ENCODE peak calls at places on chromosomes 13 and 19, in seven cellular contexts. V is ovary, Y is nephron progenitor cell, H is astrocyte of the spinal cord, X is endothelial cell, F is neural crest cell, I is progenitor cell of endocrine pancreas. K is an unnamed sample.

GRCh38 chr19:1487576-1488281 is 2.4 kb downstream of the PCSK4 start:
- DNase-seq in V (no peak), Y (no peak), H (no peak), X (no peak), F (no peak), I (no peak), K (no peak)

GRCh38 chr13:74070065-74070464 is 64.1 kb downstream of the KLF12 start:
- DNase-seq in V (no peak), Y (no peak), H (no peak), X (no peak), F (no peak), I (no peak), K (no peak)

GRCh38 chr13:39587939-39588338 is 15.1 kb downstream of the LHFPL6 start:
- DNase-seq in V (no peak), Y (no peak), H (no peak), X (no peak), F (no peak), I (no peak), K (no peak)

GRCh38 chr19:29741776-29742175 is 26.7 kb upstream of the C19orf12 start:
- DNase-seq in V (no peak), Y (no peak), H (no peak), X (no peak), F (no peak), I (no peak), K (no peak)

GRCh38 chr19:517721-518136 is 10.4 kb downstream of the TPGS1 start:
- DNase-seq in V (no peak), Y (no peak), H (no peak), X (no peak), F (no peak), I (no peak), K (no peak)

GRCh38 chr13:42981853-42982252 is 10.2 kb downstream of the EPSTI1 start:
- DNase-seq in V (no peak), Y (no peak), H (no peak), X (no peak), F (no peak), I (no peak), K (no peak)

GRCh38 chr19:10224337-10224736 is 6.8 kb downstream of the S1PR2 start:
- DNase-seq in V (peak), Y (no peak), H (no peak), X (no peak), F (no peak), I (no peak), K (no peak)

GRCh38 chr13:50410921-50411712 is 395.9 kb downstream of the KCNRG start:
- DNase-seq in V (no peak), Y (no peak), H (peak), X (no peak), F (no peak), I (no peak), K (no peak)

GRCh38 chr13:24127116-24127631 is 33.3 kb upstream of the SPATA13 start:
- DNase-seq in V (no peak), Y (no peak), H (peak), X (no peak), F (no peak), I (no peak), K (no peak)

GRCh38 chr13:22014469-22014868 is 343.6 kb downstream of the FGF9 start:
- DNase-seq in V (no peak), Y (no peak), H (no peak), X (no peak), F (no peak), I (no peak), K (no peak)

GRCh38 chr13:27482996-27483395 is 32.6 kb upstream of the MTIF3 start:
- DNase-seq in V (no peak), Y (no peak), H (no peak), X (no peak), F (no peak), I (no peak), K (no peak)

GRCh38 chr19:8387688-8388611 is 2.2 kb upstream of the RAB11B start:
- DNase-seq in V (no peak), Y (no peak), H (no peak), X (no peak), F (no peak), I (no peak), K (no peak)

GRCh38 chr13:114063545-114064515 is 68.6 kb downstream of the RASA3 start:
- DNase-seq in V (peak), Y (no peak), H (peak), X (no peak), F (no peak), I (no peak), K (peak)

GRCh38 chr19:49335071-49335783 is at the start of gene CD37:
- DNase-seq in V (no peak), Y (no peak), H (no peak), X (no peak), F (no peak), I (no peak), K (no peak)

GRCh38 chr13:26518433-26519084 is 38.9 kb upstream of the WASF3 start:
- DNase-seq in V (no peak), Y (no peak), H (no peak), X (no peak), F (no peak), I (no peak), K (no peak)

GRCh38 chr19:42816901-42817300 is 51.4 kb upstream of the PSG8 start:
- DNase-seq in V (no peak), Y (no peak), H (no peak), X (no peak), F (no peak), I (no peak), K (no peak)

GRCh38 chr19:19656451-19657396 is 6.8 kb downstream of the ATP13A1 start:
- DNase-seq in V (no peak), Y (no peak), H (no peak), X (no peak), F (no peak), I (no peak), K (no peak)

GRCh38 chr13:29509999-29510586 is 85.4 kb downstream of the SLC7A1 start:
- DNase-seq in V (no peak), Y (no peak), H (peak), X (no peak), F (no peak), I (no peak), K (no peak)

GRCh38 chr13:81929988-81930387 is 1589.1 kb upstream of the SPRY2 start:
- DNase-seq in V (no peak), Y (no peak), H (peak), X (no peak), F (no peak), I (no peak), K (no peak)

GRCh38 chr13:100269837-100270236 is 180.9 kb downstream of the PCCA start:
- DNase-seq in V (peak), Y (no peak), H (peak), X (peak), F (no peak), I (no peak), K (peak)

GRCh38 chr13:97911311-97912138 is 42.0 kb upstream of the IPO5 start:
- DNase-seq in V (no peak), Y (no peak), H (peak), X (peak), F (no peak), I (no peak), K (no peak)

GRCh38 chr19:15262011-15262410 is 29.8 kb upstream of the EPHX3 start:
- DNase-seq in V (no peak), Y (no peak), H (no peak), X (no peak), F (no peak), I (no peak), K (no peak)

GRCh38 chr13:70520275-70520674 is 412.0 kb upstream of the KLHL1 start:
- DNase-seq in V (no peak), Y (no peak), H (no peak), X (no peak), F (no peak), I (no peak), K (no peak)

GRCh38 chr19:49595819-49596404 is 4.9 kb downstream of the PRR12 start:
- DNase-seq in V (no peak), Y (no peak), H (no peak), X (no peak), F (no peak), I (no peak), K (no peak)

GRCh38 chr19:43700368-43701015 is 15.4 kb upstream of the IRGC start:
- DNase-seq in V (peak), Y (no peak), H (peak), X (no peak), F (no peak), I (no peak), K (peak)

GRCh38 chr19:873084-874019 is 13.9 kb downstream of the CFD start:
- DNase-seq in V (no peak), Y (no peak), H (no peak), X (no peak), F (no peak), I (no peak), K (peak)

GRCh38 chr13:73580868-73581267 is 522.1 kb downstream of the KLF5 start:
- DNase-seq in V (no peak), Y (no peak), H (no peak), X (no peak), F (no peak), I (no peak), K (no peak)

GRCh38 chr13:52703482-52703881 is 36.1 kb downstream of the CNMD start:
- DNase-seq in V (no peak), Y (peak), H (no peak), X (no peak), F (no peak), I (no peak), K (no peak)

GRCh38 chr19:50329146-50329925 is at the start of gene KCNC3:
- DNase-seq in V (peak), Y (peak), H (peak), X (no peak), F (peak), I (peak), K (peak)

GRCh38 chr13:62337109-62337880 is 921.6 kb upstream of the PCDH20 start:
- DNase-seq in V (no peak), Y (peak), H (no peak), X (no peak), F (no peak), I (no peak), K (no peak)

GRCh38 chr19:38781058-38781457 is 7.7 kb upstream of the LGALS7 start:
- DNase-seq in V (no peak), Y (no peak), H (no peak), X (no peak), F (no peak), I (no peak), K (no peak)

GRCh38 chr13:77511552-77511951 is 24.0 kb upstream of the SCEL start:
- DNase-seq in V (no peak), Y (no peak), H (no peak), X (no peak), F (no peak), I (no peak), K (no peak)

GRCh38 chr19:54480048-54480447 is 7.0 kb upstream of the CDC42EP5 start:
- DNase-seq in V (no peak), Y (no peak), H (no peak), X (no peak), F (no peak), I (no peak), K (no peak)

GRCh38 chr19:54473983-54474382 is 887 bp upstream of the CDC42EP5 start:
- DNase-seq in V (no peak), Y (no peak), H (no peak), X (no peak), F (no peak), I (no peak), K (no peak)

GRCh38 chr19:54475706-54476105 is 2.6 kb upstream of the CDC42EP5 start:
- DNase-seq in V (no peak), Y (no peak), H (no peak), X (no peak), F (no peak), I (no peak), K (no peak)

GRCh38 chr19:54478677-54479266 is 5.7 kb upstream of the CDC42EP5 start:
- DNase-seq in V (no peak), Y (peak), H (peak), X (peak), F (peak), I (no peak), K (no peak)

DNA sequence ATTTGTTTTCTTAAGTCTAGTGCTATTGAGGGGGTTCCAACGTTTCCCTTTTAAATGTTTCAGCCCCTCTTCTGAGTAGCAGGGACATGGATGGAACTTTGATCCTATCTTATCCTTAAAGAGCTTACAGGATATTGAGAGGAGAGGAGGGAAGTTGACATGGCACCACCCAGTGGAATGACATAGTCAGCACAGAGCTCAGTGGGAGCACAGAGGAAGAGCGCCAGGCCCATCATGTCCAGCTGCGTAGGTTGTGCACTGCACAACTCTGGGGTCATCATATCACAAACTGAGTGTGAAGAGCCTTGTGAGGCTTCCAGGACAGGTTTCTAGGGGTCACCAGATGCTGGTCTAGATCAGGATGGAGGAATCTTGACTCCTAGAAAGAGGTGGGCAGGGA is 4.6 kb upstream of the CDC42EP5 start:
- DNase-seq in V (no peak), Y (no peak), H (no peak), X (no peak), F (no peak), I (no peak), K (no peak)
- TF ChIP-seq CTCF in V (no peak), Y (no peak), H (no peak), X (no peak), F (no peak), I (no peak), K (no peak)

GRCh38 chr19:17605761-17606745 is 50.6 kb downstream of the COLGALT1 start:
- DNase-seq in V (peak), Y (peak), H (peak), X (peak), F (peak), I (peak), K (peak)
- TF ChIP-seq CTCF in V (peak), Y (peak), H (peak), X (peak), F (peak), I (peak), K (peak)

GRCh38 chr19:39813264-39813998 is 20.5 kb downstream of the DYRK1B start:
- DNase-seq in V (no peak), Y (no peak), H (no peak), X (no peak), F (no peak), I (no peak), K (no peak)

GRCh38 chr19:39807846-39808364 is 26.1 kb downstream of the DYRK1B start:
- DNase-seq in V (no peak), Y (no peak), H (no peak), X (no peak), F (no peak), I (no peak), K (no peak)

GRCh38 chr19:39811064-39811463 is 22.9 kb downstream of the DYRK1B start:
- DNase-seq in V (no peak), Y (no peak), H (no peak), X (no peak), F (no peak), I (no peak), K (no peak)

GRCh38 chr19:39809368-39809767 is 24.6 kb downstream of the DYRK1B start:
- DNase-seq in V (no peak), Y (no peak), H (no peak), X (no peak), F (no peak), I (no peak), K (no peak)

GRCh38 chr19:39810424-39810823 is 23.5 kb downstream of the DYRK1B start:
- DNase-seq in V (no peak), Y (no peak), H (no peak), X (no peak), F (no peak), I (no peak), K (no peak)
- TF ChIP-seq CTCF in V (no peak), Y (no peak), H (no peak), X (no peak), F (no peak), I (no peak), K (no peak)

GRCh38 chr19:4210166-4210731 is 19.1 kb upstream of the EBI3 start:
- DNase-seq in V (no peak), Y (no peak), H (no peak), X (no peak), F (no peak), I (no peak), K (no peak)

GRCh38 chr19:4208385-4209094 is 20.8 kb upstream of the EBI3 start:
- DNase-seq in V (no peak), Y (no peak), H (peak), X (no peak), F (no peak), I (no peak), K (no peak)

GRCh38 chr19:4200940-4201542 is 18.6 kb downstream of the ANKRD24 start:
- DNase-seq in V (no peak), Y (no peak), H (no peak), X (no peak), F (no peak), I (no peak), K (no peak)

GRCh38 chr19:4201798-4202197 is 19.3 kb downstream of the ANKRD24 start:
- DNase-seq in V (no peak), Y (no peak), H (no peak), X (no peak), F (no peak), I (no peak), K (no peak)

GRCh38 chr19:4206818-4207484 is 22.4 kb upstream of the EBI3 start:
- DNase-seq in V (no peak), Y (no peak), H (peak), X (no peak), F (no peak), I (no peak), K (no peak)
- TF ChIP-seq CTCF in V (no peak), Y (no peak), H (peak), X (no peak), F (peak), I (no peak), K (peak)

DNA sequence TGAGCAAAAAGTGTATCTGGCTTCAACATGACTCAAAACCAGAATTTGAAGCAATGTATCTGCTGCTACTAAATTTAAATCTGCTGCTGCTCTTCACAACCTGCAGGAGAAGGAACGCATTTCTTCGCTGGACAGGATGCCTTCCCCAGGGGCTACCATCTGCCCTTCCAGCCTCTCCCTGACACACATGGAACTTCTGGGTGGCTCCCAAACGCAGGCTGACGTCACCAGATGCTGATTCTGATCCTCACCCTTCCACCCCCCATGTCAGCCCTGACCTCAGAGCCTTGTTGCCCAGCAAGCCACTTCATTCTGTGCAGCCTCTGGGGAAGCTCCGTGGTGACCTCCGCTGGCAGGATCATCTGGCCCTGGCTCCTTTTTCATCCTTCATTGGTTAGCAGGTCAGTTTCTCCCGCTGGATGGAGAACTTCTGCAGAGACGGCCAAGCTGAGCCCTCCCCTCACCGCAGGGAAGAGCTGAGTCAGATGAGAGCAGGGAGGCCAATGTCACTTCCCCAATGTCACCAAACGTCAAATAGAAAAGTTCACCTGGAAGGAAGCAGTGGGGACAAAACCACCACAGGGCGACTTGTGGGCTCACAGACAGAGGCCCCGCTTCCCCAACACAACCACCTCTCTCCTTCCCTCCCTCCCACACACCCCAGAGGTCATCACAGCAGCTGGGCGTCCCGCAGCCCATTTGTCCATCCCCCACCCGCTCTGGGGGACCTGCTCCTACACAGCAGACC is 14.0 kb upstream of the RAB20 start:
- DNase-seq in V (no peak), Y (peak), H (no peak), X (no peak), F (no peak), I (no peak), K (no peak)
- TF ChIP-seq CTCF in V (no peak), Y (no peak), H (no peak), X (no peak), F (no peak), I (no peak), K (no peak)

K was measured in AG09319.